ENCODE peak calls at places on chromosomes 13 and 19, in five cellular contexts. M, P, I, W and U are unnamed samples.

GRCh38 chr19:35458821-35459391 is 10.8 kb downstream of the FFAR2 start:
- DNase-seq in P (no peak), I (no peak), W (no peak), M (no peak), U (no peak)

GRCh38 chr13:81986308-81986707 is 1645.4 kb upstream of the SPRY2 start:
- DNase-seq in W (no peak), M (no peak), I (no peak), P (no peak), U (no peak)

GRCh38 chr19:5805465-5806132 is 732 bp downstream of the NRTN start:
- DNase-seq in M (peak; percentile 73), P (peak; percentile 81), W (no peak), I (peak; percentile 73), U (peak; percentile 53)

GRCh38 chr13:28753208-28753892 is 34.6 kb upstream of the SLC46A3 start:
- DNase-seq in M (peak; percentile 65), P (peak; percentile 61), I (peak; percentile 67), W (peak; percentile 54), U (no peak)

GRCh38 chr19:1648156-1648925 is 4.1 kb downstream of the TCF3 start:
- DNase-seq in I (peak; percentile 22), P (no peak), W (no peak), M (no peak), U (no peak)

GRCh38 chr13:49997935-49998334 is 1.1 kb downstream of the TRIM13 start:
- DNase-seq in W (no peak), P (no peak), M (no peak), I (no peak), U (no peak)

GRCh38 chr13:66348745-66349720 is 881.1 kb downstream of the PCDH9 start:
- DNase-seq in I (peak; percentile 30), M (no peak), W (no peak), P (no peak), U (no peak)

GRCh38 chr13:99436686-99437416 is 64.4 kb upstream of the TM9SF2 start:
- DNase-seq in W (peak; percentile 75), I (peak; percentile 82), M (peak; percentile 85), P (peak; percentile 42), U (no peak)

GRCh38 chr13:113887700-113888201 is 23.9 kb upstream of the GAS6 start:
- DNase-seq in W (no peak), I (no peak), P (no peak), M (no peak), U (no peak)

GRCh38 chr13:51870616-51871015 is 8.8 kb downstream of the CCDC70 start:
- DNase-seq in M (no peak), I (no peak), W (no peak), P (no peak), U (no peak)

GRCh38 chr13:94556646-94557045 is 39.3 kb downstream of the TGDS start:
- DNase-seq in I (no peak), P (no peak), M (no peak), W (no peak), U (no peak)

GRCh38 chr13:62137629-62138405 is 722.2 kb upstream of the PCDH20 start:
- DNase-seq in I (no peak), M (no peak), P (no peak), W (no peak), U (no peak)

GRCh38 chr19:6723738-6724137 is 3.3 kb upstream of the C3 start:
- DNase-seq in W (no peak), P (no peak), I (no peak), M (no peak), U (no peak)

GRCh38 chr13:53048880-53049279 is 20.3 kb downstream of the OLFM4 start:
- DNase-seq in W (no peak), I (no peak), M (no peak), P (no peak), U (no peak)

GRCh38 chr19:289651-290538 is 1.3 kb downstream of the PLPP2 start:
- DNase-seq in W (peak; percentile 58), I (no peak), P (peak; percentile 83), M (peak; percentile 86), U (no peak)

GRCh38 chr13:21986602-21987001 is 315.7 kb downstream of the FGF9 start:
- DNase-seq in M (no peak), I (peak; percentile 70), P (no peak), W (peak; percentile 74), U (no peak)

GRCh38 chr19:40630571-40631160 is 29.5 kb downstream of the LTBP4 start:
- DNase-seq in I (no peak), M (no peak), W (no peak), P (no peak), U (no peak)

GRCh38 chr19:34926361-34926684 is 380 bp upstream of the ZNF30 start:
- DNase-seq in P (no peak), W (no peak), I (no peak), M (no peak), U (no peak)

GRCh38 chr13:29428310-29428991 is 167.0 kb downstream of the SLC7A1 start:
- DNase-seq in W (no peak), M (no peak), P (no peak), I (peak; percentile 67), U (no peak)

GRCh38 chr19:3034845-3035541 is 5.9 kb upstream of the TLE2 start:
- DNase-seq in P (no peak), W (no peak), I (no peak), M (no peak), U (no peak)

GRCh38 chr19:13401388-13401787 is 104.9 kb downstream of the CACNA1A start:
- DNase-seq in P (peak; percentile 14), M (no peak), I (no peak), W (no peak), U (no peak)

GRCh38 chr19:18292810-18293641 is 11.6 kb upstream of the JUND start:
- DNase-seq in I (peak; percentile 92), M (peak; percentile 70), W (peak; percentile 78), P (peak; percentile 71), U (no peak)

GRCh38 chr19:3606174-3606689 is 443 bp downstream of the TBXA2R start:
- DNase-seq in P (no peak), W (no peak), M (peak; percentile 76), I (no peak), U (no peak)

GRCh38 chr13:33728271-33729037 is 89.5 kb upstream of the RFC3 start:
- DNase-seq in W (no peak), I (peak; percentile 61), M (no peak), P (no peak), U (no peak)

GRCh38 chr13:33859691-33860303 is 41.8 kb downstream of the RFC3 start:
- DNase-seq in W (no peak), M (no peak), I (no peak), P (no peak), U (no peak)

GRCh38 chr13:73754727-73755292 is 379.4 kb downstream of the KLF12 start:
- DNase-seq in P (peak; percentile 4), M (no peak), I (no peak), W (peak; percentile 40), U (no peak)

GRCh38 chr13:40550130-40550529 is 116.3 kb downstream of the FOXO1 start:
- DNase-seq in I (no peak), P (no peak), W (no peak), M (no peak), U (no peak)

GRCh38 chr13:72221276-72221962 is 354.4 kb upstream of the DACH1 start:
- DNase-seq in M (peak; percentile 67), W (no peak), I (no peak), P (peak; percentile 3), U (no peak)

GRCh38 chr13:109389892-109390345 is 396.5 kb downstream of the IRS2 start:
- DNase-seq in W (no peak), I (no peak), M (no peak), P (no peak), U (no peak)
- TF ChIP-seq POLR2A in W (no peak), I (no peak), M (no peak), P (no peak), U (no peak)

GRCh38 chr19:42088471-42089190 is 12.7 kb downstream of the ZNF574 start:
- DNase-seq in M (no peak), I (no peak), W (no peak), P (no peak), U (no peak)
- TF ChIP-seq POLR2A in M (no peak), I (no peak), W (no peak), P (no peak), U (no peak)

GRCh38 chr19:57410748-57411671 is at the start of gene ZNF17:
- DNase-seq in M (peak; percentile 91), W (peak; percentile 94), I (peak; percentile 96), P (peak; percentile 97), U (peak; percentile 90)
- TF ChIP-seq POLR2A in M (no peak), W (no peak), I (peak; percentile 71), P (peak; percentile 50), U (peak; percentile 74)

GRCh38 chr19:49336482-49337266 is 1.5 kb downstream of the CD37 start:
- DNase-seq in M (peak; percentile 40), P (no peak), W (no peak), I (no peak), U (no peak)

GRCh38 chr19:49337267-49338022 is 2.2 kb downstream of the CD37 start:
- DNase-seq in P (no peak), I (no peak), M (peak; percentile 3), W (no peak), U (no peak)

GRCh38 chr19:49335784-49336481 is 727 bp downstream of the CD37 start:
- DNase-seq in I (no peak), W (no peak), P (no peak), M (peak; percentile 38), U (no peak)

GRCh38 chr19:49333426-49334288 is 1.5 kb upstream of the CD37 start:
- DNase-seq in I (no peak), P (no peak), W (no peak), M (peak; percentile 34), U (peak; percentile 57)

GRCh38 chr19:49335071-49335783 is at the start of gene CD37:
- DNase-seq in P (no peak), M (peak; percentile 49), I (no peak), W (no peak), U (peak; percentile 59)
- TF ChIP-seq POLR2A in P (no peak), M (no peak), I (no peak), W (no peak), U (peak; percentile 77)

DNA sequence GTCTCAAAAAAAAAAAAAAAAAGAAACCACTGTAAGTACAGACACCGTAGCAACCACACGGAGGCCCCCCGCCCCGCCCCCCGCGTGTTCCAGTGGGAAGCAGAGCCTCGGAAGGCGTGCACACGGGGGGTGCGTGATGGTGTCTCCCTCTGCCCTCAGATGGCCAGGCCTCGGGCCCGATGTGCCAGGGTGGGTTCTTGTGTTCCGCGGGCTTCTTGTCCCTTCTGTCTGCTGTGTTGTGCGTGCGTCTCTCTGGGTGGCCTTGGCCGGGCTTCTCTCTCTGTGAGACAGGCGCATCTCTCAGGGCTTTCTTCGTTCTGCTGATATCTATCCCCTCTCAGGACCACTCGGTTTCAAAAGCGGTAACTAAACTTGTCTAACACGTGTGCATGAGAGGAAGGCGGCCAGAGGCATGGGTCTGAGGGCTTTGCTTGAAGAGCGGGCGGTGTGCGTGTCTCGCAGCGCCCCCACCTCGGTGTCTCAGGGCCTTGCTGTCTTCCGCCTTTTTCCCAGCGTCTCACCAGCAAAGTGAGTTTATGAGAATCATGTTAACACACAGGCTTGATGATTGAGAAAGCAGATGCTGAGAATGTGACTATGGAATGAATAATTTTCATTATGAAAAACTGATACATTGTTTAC is 12.6 kb downstream of the ATP11A start:
- DNase-seq in I (no peak), P (no peak), M (peak; percentile 33), W (no peak), U (no peak)
- TF ChIP-seq POLR2A in I (no peak), P (no peak), M (no peak), W (no peak), U (no peak)

GRCh38 chr13:30486230-30487074 is 20.7 kb upstream of the HMGB1 start:
- DNase-seq in P (no peak), I (no peak), M (peak; percentile 69), W (peak; percentile 64), U (no peak)
- TF ChIP-seq POLR2A in P (no peak), I (no peak), M (no peak), W (no peak), U (no peak)